ENCODE peak calls at places on chromosomes 11 and 22, in four cellular contexts. One of them, this sample, is unnamed.

GRCh38 chr11:35554491-35555237 is 29.2 kb upstream of the PAMR1 start:
- ATAC-seq in GM12878: no peak
- ATAC-seq in HepG2: peak
- ATAC-seq in A549: peak
- ATAC-seq in this sample: no peak

GRCh38 chr22:46884365-46884764 is 121.9 kb downstream of the TBC1D22A start:
- ATAC-seq in HepG2: no peak
- ATAC-seq in A549: no peak
- ATAC-seq in GM12878: no peak
- ATAC-seq in this sample: no peak

GRCh38 chr11:10568486-10568941 is at the start of gene LYVE1:
- ATAC-seq in A549: no peak
- ATAC-seq in HepG2: peak
- ATAC-seq in GM12878: no peak
- ATAC-seq in this sample: peak

GRCh38 chr11:75767228-75767572 is 1.4 kb upstream of the DGAT2 start:
- ATAC-seq in A549: no peak
- ATAC-seq in GM12878: no peak
- ATAC-seq in HepG2: no peak
- ATAC-seq in this sample: no peak

GRCh38 chr11:76424379-76424778 is 20.4 kb upstream of the EMSY start:
- ATAC-seq in HepG2: no peak
- ATAC-seq in A549: no peak
- ATAC-seq in GM12878: peak
- ATAC-seq in this sample: no peak

GRCh38 chr11:61004037-61004641 is 32.7 kb downstream of the CD6 start:
- ATAC-seq in GM12878: no peak
- ATAC-seq in A549: no peak
- ATAC-seq in HepG2: no peak
- ATAC-seq in this sample: no peak

GRCh38 chr11:57597971-57598830 is 716 bp downstream of the SERPING1 start:
- ATAC-seq in GM12878: no peak
- ATAC-seq in HepG2: peak
- ATAC-seq in A549: peak
- ATAC-seq in this sample: peak

GRCh38 chr22:34866501-34867171 is 199.3 kb upstream of the ISX start:
- ATAC-seq in A549: no peak
- ATAC-seq in HepG2: no peak
- ATAC-seq in GM12878: no peak
- ATAC-seq in this sample: no peak

GRCh38 chr11:129779342-129779741 is 36.3 kb upstream of the TMEM45B start:
- ATAC-seq in GM12878: no peak
- ATAC-seq in HepG2: peak
- ATAC-seq in A549: no peak
- ATAC-seq in this sample: no peak

GRCh38 chr11:77072851-77073327 is 6.1 kb downstream of the CAPN5 start:
- ATAC-seq in A549: peak
- ATAC-seq in HepG2: peak
- ATAC-seq in GM12878: peak
- ATAC-seq in this sample: no peak

GRCh38 chr11:10658621-10659338 is 34.8 kb downstream of the IRAG1 start:
- ATAC-seq in HepG2: peak
- ATAC-seq in A549: peak
- ATAC-seq in GM12878: peak
- ATAC-seq in this sample: no peak

GRCh38 chr11:103700605-103701004 is 335.8 kb upstream of the DDI1 start:
- ATAC-seq in GM12878: no peak
- ATAC-seq in HepG2: no peak
- ATAC-seq in A549: peak
- ATAC-seq in this sample: peak

GRCh38 chr11:108239076-108239475 is 16.2 kb downstream of the ATM start:
- ATAC-seq in GM12878: no peak
- ATAC-seq in A549: no peak
- ATAC-seq in HepG2: no peak
- ATAC-seq in this sample: no peak

GRCh38 chr11:125345706-125346561 is 150.1 kb downstream of the FEZ1 start:
- ATAC-seq in GM12878: peak
- ATAC-seq in A549: peak
- ATAC-seq in HepG2: peak
- ATAC-seq in this sample: peak

GRCh38 chr11:117945047-117945820 is 16.0 kb upstream of the TMPRSS13 start:
- ATAC-seq in HepG2: no peak
- ATAC-seq in A549: no peak
- ATAC-seq in GM12878: peak
- ATAC-seq in this sample: no peak

GRCh38 chr11:105443623-105444022 is 166.2 kb upstream of the GRIA4 start:
- ATAC-seq in A549: no peak
- ATAC-seq in GM12878: no peak
- ATAC-seq in HepG2: no peak
- ATAC-seq in this sample: peak

GRCh38 chr11:128522063-128522942 is 65.1 kb downstream of the ETS1 start:
- ATAC-seq in GM12878: peak
- ATAC-seq in HepG2: peak
- ATAC-seq in A549: peak
- ATAC-seq in this sample: peak

GRCh38 chr11:35593143-35593542 is 25.1 kb upstream of the FJX1 start:
- ATAC-seq in HepG2: no peak
- ATAC-seq in A549: no peak
- ATAC-seq in GM12878: peak
- ATAC-seq in this sample: no peak

GRCh38 chr22:49052560-49052959 is 775.1 kb downstream of the BRD1 start:
- ATAC-seq in GM12878: no peak
- ATAC-seq in A549: no peak
- ATAC-seq in HepG2: no peak
- ATAC-seq in this sample: no peak

GRCh38 chr22:27399161-27399560 is 402.4 kb downstream of the MN1 start:
- ATAC-seq in A549: no peak
- ATAC-seq in HepG2: no peak
- ATAC-seq in GM12878: no peak
- ATAC-seq in this sample: no peak

GRCh38 chr11:19842505-19842904 is 129.9 kb downstream of the NAV2 start:
- ATAC-seq in HepG2: no peak
- ATAC-seq in GM12878: no peak
- ATAC-seq in A549: no peak
- ATAC-seq in this sample: no peak

GRCh38 chr11:133821776-133822175 is 23.5 kb downstream of the SPATA19 start:
- ATAC-seq in A549: peak
- ATAC-seq in HepG2: peak
- ATAC-seq in GM12878: peak
- ATAC-seq in this sample: no peak

GRCh38 chr11:118881130-118881717 is 2.5 kb upstream of the CXCR5 start:
- ATAC-seq in HepG2: no peak
- ATAC-seq in A549: no peak
- ATAC-seq in GM12878: no peak
- ATAC-seq in this sample: no peak

GRCh38 chr11:65323813-65324212 is 9.1 kb downstream of the CDC42EP2 start:
- ATAC-seq in HepG2: peak
- ATAC-seq in GM12878: no peak
- ATAC-seq in A549: peak
- ATAC-seq in this sample: peak

GRCh38 chr11:3989891-3990290 is 104.7 kb upstream of the RRM1 start:
- ATAC-seq in A549: no peak
- ATAC-seq in GM12878: peak
- ATAC-seq in HepG2: no peak
- ATAC-seq in this sample: no peak

GRCh38 chr11:63608353-63609345 is 5.6 kb downstream of the PLAAT3 start:
- ATAC-seq in GM12878: no peak
- ATAC-seq in A549: no peak
- ATAC-seq in HepG2: no peak
- ATAC-seq in this sample: no peak

GRCh38 chr11:103591554-103591953 is 444.9 kb upstream of the DDI1 start:
- ATAC-seq in GM12878: no peak
- ATAC-seq in HepG2: no peak
- ATAC-seq in A549: no peak
- ATAC-seq in this sample: no peak

GRCh38 chr22:32375678-32376450 is 18.2 kb downstream of the RFPL3 start:
- ATAC-seq in HepG2: no peak
- ATAC-seq in GM12878: no peak
- ATAC-seq in A549: no peak
- ATAC-seq in this sample: no peak

GRCh38 chr11:44016546-44017442 is 31.0 kb upstream of the ACCSL start:
- ATAC-seq in A549: peak
- ATAC-seq in GM12878: no peak
- ATAC-seq in HepG2: no peak
- ATAC-seq in this sample: no peak

GRCh38 chr11:12061851-12062560 is 48.4 kb upstream of the MICAL2 start:
- ATAC-seq in GM12878: no peak
- ATAC-seq in HepG2: no peak
- ATAC-seq in A549: no peak
- ATAC-seq in this sample: no peak

GRCh38 chr11:107563702-107564101 is 1.8 kb downstream of the ALKBH8 start:
- ATAC-seq in GM12878: peak
- ATAC-seq in HepG2: peak
- ATAC-seq in A549: peak
- ATAC-seq in this sample: peak

GRCh38 chr22:19880786-19881569 is 26.3 kb upstream of the GNB1L start:
- ATAC-seq in A549: peak
- ATAC-seq in GM12878: no peak
- ATAC-seq in HepG2: peak
- ATAC-seq in this sample: peak

GRCh38 chr11:8717876-8718753 is 35.5 kb downstream of the RPL27A start:
- ATAC-seq in GM12878: peak
- ATAC-seq in A549: peak
- ATAC-seq in HepG2: peak
- ATAC-seq in this sample: peak

GRCh38 chr11:8720868-8721739 is 38.5 kb downstream of the RPL27A start:
- ATAC-seq in A549: no peak
- ATAC-seq in HepG2: no peak
- ATAC-seq in GM12878: no peak
- ATAC-seq in this sample: no peak

GRCh38 chr11:8717544-8717875 is 34.9 kb downstream of the RPL27A start:
- ATAC-seq in GM12878: peak
- ATAC-seq in A549: peak
- ATAC-seq in HepG2: peak
- ATAC-seq in this sample: no peak

GRCh38 chr11:8720376-8720775 is 37.8 kb downstream of the RPL27A start:
- ATAC-seq in GM12878: no peak
- ATAC-seq in HepG2: no peak
- ATAC-seq in A549: no peak
- ATAC-seq in this sample: no peak

GRCh38 chr11:8719260-8720190 is 36.9 kb downstream of the RPL27A start:
- ATAC-seq in GM12878: no peak
- ATAC-seq in HepG2: no peak
- ATAC-seq in A549: peak
- ATAC-seq in this sample: peak
- TF ChIP-seq EP300 in GM12878: no peak
- TF ChIP-seq EP300 in HepG2: no peak
- TF ChIP-seq EP300 in A549: peak
- TF ChIP-seq EP300 in this sample: no peak

GRCh38 chr11:101885631-101886030 is 29.2 kb upstream of the CEP126 start:
- ATAC-seq in HepG2: no peak
- ATAC-seq in GM12878: no peak
- ATAC-seq in A549: no peak
- ATAC-seq in this sample: no peak

GRCh38 chr11:101881586-101881985 is 33.2 kb upstream of the CEP126 start:
- ATAC-seq in A549: no peak
- ATAC-seq in GM12878: no peak
- ATAC-seq in HepG2: no peak
- ATAC-seq in this sample: no peak

GRCh38 chr11:101880208-101880607 is 34.6 kb upstream of the CEP126 start:
- ATAC-seq in HepG2: peak
- ATAC-seq in GM12878: peak
- ATAC-seq in A549: peak
- ATAC-seq in this sample: no peak
- TF ChIP-seq CTCF in HepG2: peak
- TF ChIP-seq CTCF in GM12878: peak
- TF ChIP-seq CTCF in A549: peak
- TF ChIP-seq CTCF in this sample: no peak

GRCh38 chr22:37676691-37677627 is 1.5 kb downstream of the LGALS1 start:
- ATAC-seq in GM12878: peak
- ATAC-seq in HepG2: peak
- ATAC-seq in A549: peak
- ATAC-seq in this sample: peak
- TF ChIP-seq EP300 in GM12878: no peak
- TF ChIP-seq EP300 in HepG2: no peak
- TF ChIP-seq EP300 in A549: no peak
- TF ChIP-seq EP300 in this sample: no peak

GRCh38 chr11:67276821-67277230 is 10.6 kb downstream of the GRK2 start:
- ATAC-seq in A549: peak
- ATAC-seq in HepG2: no peak
- ATAC-seq in GM12878: peak
- ATAC-seq in this sample: peak
- TF ChIP-seq CTCF in A549: no peak
- TF ChIP-seq CTCF in HepG2: no peak
- TF ChIP-seq CTCF in GM12878: peak
- TF ChIP-seq CTCF in this sample: no peak

This sample was measured in gastroesophageal sphincter.